ENCODE peak calls at places on chromosomes 6 and 20, in ten cellular contexts. F, S, M, Z, I, G, C, E, U and P are unnamed samples.

GRCh38 chr20:59514554-59514953 is 89.8 kb upstream of the PHACTR3 start:
- DNase-seq in I (no peak), M (no peak), U (no peak), S (no peak), E (no peak), C (no peak), F (no peak), G (no peak), Z (no peak), P (no peak)

GRCh38 chr20:57749131-57749690 is 39.4 kb upstream of the PMEPA1 start:
- DNase-seq in Z (no peak), M (no peak), E (no peak), U (no peak), I (no peak), G (no peak), C (no peak), S (no peak), F (no peak), P (no peak)

GRCh38 chr6:109008951-109009760 is 85.5 kb downstream of the SESN1 start:
- DNase-seq in I (peak), S (peak), G (peak), F (peak), U (peak), C (peak), M (peak), E (peak), Z (peak), P (peak)

GRCh38 chr6:101195581-101195980 is 197.9 kb upstream of the GRIK2 start:
- DNase-seq in I (no peak), C (peak), S (peak), F (no peak), G (peak), U (no peak), E (no peak), M (no peak), Z (no peak), P (no peak)

GRCh38 chr6:23412770-23413169 is 713.2 kb upstream of the NRSN1 start:
- DNase-seq in I (no peak), Z (no peak), G (no peak), F (no peak), S (no peak), C (no peak), U (no peak), M (no peak), E (no peak), P (no peak)

GRCh38 chr6:45965787-45966186 is 49.9 kb downstream of the CLIC5 start:
- DNase-seq in G (no peak), C (peak), U (no peak), E (no peak), F (no peak), Z (no peak), S (peak), I (no peak), M (no peak), P (no peak)

GRCh38 chr6:37628611-37629320 is 68.9 kb downstream of the MDGA1 start:
- DNase-seq in E (no peak), F (no peak), U (no peak), Z (no peak), G (no peak), C (peak), S (peak), M (no peak), I (no peak), P (no peak)

GRCh38 chr20:46204594-46205205 is 86.6 kb downstream of the CD40 start:
- DNase-seq in Z (no peak), E (peak), I (no peak), S (no peak), M (no peak), G (no peak), C (no peak), F (no peak), U (no peak), P (no peak)

GRCh38 chr20:51715028-51715872 is 52.9 kb downstream of the ATP9A start:
- DNase-seq in S (no peak), I (no peak), G (no peak), C (no peak), Z (no peak), F (no peak), U (no peak), E (no peak), M (no peak), P (no peak)

GRCh38 chr6:34383171-34383631 is 9.3 kb downstream of the NUDT3 start:
- DNase-seq in F (no peak), E (no peak), U (no peak), I (no peak), Z (no peak), S (no peak), M (no peak), C (no peak), G (no peak), P (no peak)

GRCh38 chr6:122696853-122697252 is 82.7 kb upstream of the FABP7 start:
- DNase-seq in E (no peak), F (no peak), U (no peak), Z (no peak), G (no peak), M (no peak), I (peak), C (no peak), S (peak), P (peak)

GRCh38 chr6:19551611-19552010 is 285.6 kb upstream of the ID4 start:
- DNase-seq in E (no peak), F (no peak), U (no peak), S (no peak), G (no peak), I (no peak), Z (no peak), M (no peak), C (no peak), P (no peak)

GRCh38 chr6:159068904-159069578 is 24.2 kb upstream of the TAGAP start:
- DNase-seq in S (no peak), F (no peak), G (no peak), Z (no peak), E (no peak), C (no peak), U (no peak), I (no peak), M (no peak), P (no peak)

GRCh38 chr20:34060970-34061369 is 51.1 kb downstream of the EIF2S2 start:
- DNase-seq in E (no peak), Z (no peak), G (no peak), F (no peak), U (no peak), I (no peak), S (no peak), C (no peak), M (no peak), P (no peak)

GRCh38 chr6:106360410-106360988 is at the start of gene CRYBG1:
- DNase-seq in M (peak), S (peak), C (peak), U (peak), Z (peak), F (peak), G (no peak), I (peak), E (peak), P (peak)

GRCh38 chr6:112019619-112020018 is 34.3 kb upstream of the CCN6 start:
- DNase-seq in C (no peak), E (no peak), I (no peak), S (no peak), F (no peak), Z (no peak), U (no peak), G (no peak), M (no peak), P (no peak)

GRCh38 chr20:41407617-41408016 is 41.0 kb upstream of the EMILIN3 start:
- DNase-seq in I (no peak), C (no peak), M (no peak), Z (no peak), S (no peak), F (no peak), G (no peak), U (no peak), E (no peak), P (no peak)

GRCh38 chr20:38098952-38099351 is 65.4 kb downstream of the RPRD1B start:
- DNase-seq in F (no peak), Z (no peak), G (no peak), E (no peak), C (no peak), S (peak), M (no peak), I (no peak), U (no peak), P (no peak)

GRCh38 chr6:17601389-17601703 is 1.2 kb downstream of the FAM8A1 start:
- DNase-seq in S (peak), F (no peak), C (no peak), G (no peak), E (no peak), M (no peak), I (no peak), Z (no peak), U (no peak), P (no peak)

GRCh38 chr20:53774487-53775203 is 181.0 kb upstream of the ZNF217 start:
- DNase-seq in C (peak), Z (no peak), G (no peak), I (no peak), U (no peak), M (no peak), S (peak), E (no peak), F (no peak), P (no peak)

GRCh38 chr6:97288188-97288587 is 5.2 kb upstream of the MMS22L start:
- DNase-seq in G (no peak), I (no peak), F (no peak), E (no peak), U (no peak), C (no peak), Z (no peak), M (no peak), S (no peak), P (peak)

GRCh38 chr6:2952557-2953095 is 18.7 kb downstream of the SERPINB6 start:
- DNase-seq in U (no peak), F (peak), Z (no peak), C (peak), E (no peak), G (peak), S (peak), M (peak), I (peak), P (peak)

GRCh38 chr6:159931112-159931511 is 37.8 kb upstream of the IGF2R start:
- DNase-seq in U (no peak), I (no peak), G (no peak), M (no peak), Z (no peak), S (no peak), E (no peak), F (no peak), C (no peak), P (no peak)

GRCh38 chr6:2196079-2196679 is 49.2 kb downstream of the GMDS start:
- DNase-seq in E (peak), U (no peak), G (no peak), Z (no peak), M (no peak), C (peak), S (peak), I (peak), F (no peak), P (peak)

GRCh38 chr6:133568970-133569889 is 319.7 kb upstream of the TCF21 start:
- DNase-seq in M (no peak), C (peak), Z (no peak), U (peak), E (no peak), F (no peak), S (peak), I (peak), G (peak), P (peak)

GRCh38 chr20:10487354-10488115 is 52.4 kb downstream of the SLX4IP start:
- DNase-seq in C (no peak), M (no peak), Z (no peak), U (no peak), S (peak), F (no peak), I (no peak), E (no peak), G (no peak), P (no peak)

GRCh38 chr6:45376310-45377040 is 1.3 kb downstream of the SUPT3H start:
- DNase-seq in Z (no peak), U (no peak), I (no peak), M (no peak), G (no peak), E (no peak), S (no peak), C (no peak), F (no peak), P (no peak)

GRCh38 chr20:17969276-17969883 is 562 bp downstream of the MGME1 start:
- DNase-seq in F (no peak), Z (no peak), C (peak), U (no peak), S (peak), E (no peak), G (peak), M (no peak), I (no peak), P (peak)

GRCh38 chr6:99868074-99868702 is 125.8 kb downstream of the MCHR2 start:
- DNase-seq in E (peak), Z (peak), I (peak), S (peak), C (peak), U (peak), M (peak), F (peak), G (peak), P (peak)

GRCh38 chr20:45316150-45317080 is 8.3 kb upstream of the MATN4 start:
- DNase-seq in M (no peak), G (no peak), U (no peak), C (no peak), F (no peak), E (no peak), S (no peak), I (no peak), Z (no peak), P (no peak)

GRCh38 chr20:36462440-36463211 is 78.7 kb upstream of the MYL9 start:
- DNase-seq in F (peak), Z (no peak), U (no peak), E (no peak), C (no peak), G (no peak), I (peak), M (no peak), S (peak), P (peak)

GRCh38 chr6:107153061-107153460 is 37.7 kb upstream of the BEND3 start:
- DNase-seq in G (no peak), Z (no peak), E (no peak), I (no peak), C (no peak), F (no peak), U (peak), M (no peak), S (no peak), P (peak)

GRCh38 chr6:15493437-15494168 is 169.2 kb downstream of the DTNBP1 start:
- DNase-seq in U (no peak), C (no peak), I (no peak), F (no peak), E (no peak), G (no peak), Z (no peak), S (peak), M (no peak), P (no peak)

GRCh38 chr20:34042286-34042685 is 48.6 kb downstream of the RALY start:
- DNase-seq in C (no peak), Z (no peak), S (no peak), E (no peak), G (no peak), F (no peak), I (no peak), U (no peak), M (no peak), P (no peak)

GRCh38 chr6:14107000-14107399 is 10.6 kb upstream of the CD83 start:
- DNase-seq in F (no peak), M (no peak), U (no peak), E (no peak), S (no peak), I (no peak), C (no peak), G (no peak), Z (no peak), P (no peak)

GRCh38 chr20:9040874-9041524 is 27.9 kb upstream of the PLCB4 start:
- DNase-seq in F (no peak), U (no peak), E (no peak), M (no peak), C (no peak), I (no peak), Z (no peak), G (no peak), S (peak), P (no peak)